ENCODE peak calls at places on chromosomes 2 and 18, in eight cellular contexts. R, Y, H, K, O, L, U and Z are unnamed samples.

GRCh38 chr2:39583781-39584180 is 81.9 kb upstream of the TMEM178A start:
- DNase-seq in R (no peak), Y (no peak), H (no peak), K (no peak), O (no peak), L (no peak), U (no peak), Z (no peak)

GRCh38 chr2:238947920-238948710 is 100.2 kb downstream of the TWIST2 start:
- DNase-seq in R (no peak), Y (peak), H (no peak), K (peak), O (peak), L (no peak), U (no peak), Z (peak)

GRCh38 chr18:46412831-46413371 is 244.1 kb downstream of the LOXHD1 start:
- DNase-seq in R (no peak), Y (no peak), H (no peak), K (no peak), O (no peak), L (no peak), U (no peak), Z (no peak)

GRCh38 chr2:172085460-172086159 is at the start of gene DLX1:
- DNase-seq in R (no peak), Y (no peak), H (no peak), K (peak), O (no peak), L (no peak), U (no peak), Z (no peak)

GRCh38 chr2:149049142-149049541 is 10.6 kb downstream of the LYPD6B start:
- DNase-seq in R (no peak), Y (no peak), H (no peak), K (no peak), O (peak), L (no peak), U (no peak), Z (peak)

GRCh38 chr2:226551522-226552250 is 247.9 kb downstream of the IRS1 start:
- DNase-seq in R (no peak), Y (no peak), H (no peak), K (no peak), O (no peak), L (no peak), U (no peak), Z (no peak)

GRCh38 chr2:199228887-199229819 is 228.6 kb downstream of the SATB2 start:
- DNase-seq in R (no peak), Y (peak), H (no peak), K (peak), O (peak), L (no peak), U (peak), Z (no peak)

GRCh38 chr2:200603972-200604371 is 18.2 kb downstream of the AOX1 start:
- DNase-seq in R (no peak), Y (peak), H (no peak), K (peak), O (no peak), L (no peak), U (no peak), Z (peak)

GRCh38 chr18:50578651-50579050 is 18.8 kb downstream of the MAPK4 start:
- DNase-seq in R (no peak), Y (no peak), H (no peak), K (no peak), O (no peak), L (no peak), U (no peak), Z (no peak)

GRCh38 chr2:207042155-207042554 is 102.8 kb downstream of the CPO start:
- DNase-seq in R (no peak), Y (no peak), H (no peak), K (no peak), O (peak), L (no peak), U (no peak), Z (no peak)

GRCh38 chr2:110877031-110877827 is 144.9 kb downstream of the ACOXL start:
- DNase-seq in R (no peak), Y (no peak), H (no peak), K (no peak), O (no peak), L (no peak), U (no peak), Z (peak)

GRCh38 chr2:148756292-148756975 is 111.9 kb downstream of the EPC2 start:
- DNase-seq in R (no peak), Y (peak), H (no peak), K (peak), O (peak), L (no peak), U (no peak), Z (no peak)

GRCh38 chr2:23806665-23807064 is 120.3 kb downstream of the ATAD2B start:
- DNase-seq in R (no peak), Y (no peak), H (no peak), K (no peak), O (no peak), L (no peak), U (no peak), Z (no peak)

GRCh38 chr2:191152841-191153240 is 2.0 kb upstream of the STAT4 start:
- DNase-seq in R (no peak), Y (no peak), H (peak), K (no peak), O (no peak), L (no peak), U (no peak), Z (no peak)

GRCh38 chr2:26530696-26531095 is 52.8 kb upstream of the OTOF start:
- DNase-seq in R (no peak), Y (no peak), H (no peak), K (peak), O (no peak), L (no peak), U (no peak), Z (no peak)

GRCh38 chr2:209473930-209474419 is 50.1 kb downstream of the MAP2 start:
- DNase-seq in R (no peak), Y (no peak), H (no peak), K (peak), O (peak), L (no peak), U (no peak), Z (no peak)

GRCh38 chr2:173401716-173402326 is 47.1 kb downstream of the CDCA7 start:
- DNase-seq in R (no peak), Y (no peak), H (no peak), K (no peak), O (no peak), L (peak), U (no peak), Z (no peak)

GRCh38 chr2:73069855-73070650 is 1.5 kb downstream of the SFXN5 start:
- DNase-seq in R (no peak), Y (no peak), H (no peak), K (no peak), O (no peak), L (no peak), U (no peak), Z (no peak)

GRCh38 chr2:212274215-212274614 is 264.4 kb downstream of the ERBB4 start:
- DNase-seq in R (no peak), Y (no peak), H (no peak), K (no peak), O (no peak), L (no peak), U (no peak), Z (no peak)

GRCh38 chr2:134773372-134774073 is 54.7 kb upstream of the TMEM163 start:
- DNase-seq in R (no peak), Y (no peak), H (no peak), K (no peak), O (no peak), L (no peak), U (no peak), Z (peak)

GRCh38 chr2:238879621-238880377 is 31.9 kb downstream of the TWIST2 start:
- DNase-seq in R (no peak), Y (no peak), H (no peak), K (no peak), O (no peak), L (no peak), U (no peak), Z (no peak)

GRCh38 chr2:161052214-161052613 is 108.0 kb upstream of the TANK start:
- DNase-seq in R (no peak), Y (no peak), H (no peak), K (no peak), O (no peak), L (no peak), U (no peak), Z (no peak)

GRCh38 chr2:68368657-68369339 is 3.7 kb downstream of the PLEK start:
- DNase-seq in R (no peak), Y (peak), H (no peak), K (no peak), O (peak), L (peak), U (no peak), Z (no peak)

GRCh38 chr2:136207030-136207623 is 89.2 kb upstream of the CXCR4 start:
- DNase-seq in R (no peak), Y (no peak), H (no peak), K (no peak), O (no peak), L (no peak), U (no peak), Z (peak)

GRCh38 chr2:72747344-72747743 is 78.5 kb downstream of the EXOC6B start:
- DNase-seq in R (no peak), Y (no peak), H (no peak), K (no peak), O (no peak), L (no peak), U (no peak), Z (no peak)

GRCh38 chr2:100596465-100596864 is 33.7 kb downstream of the PDCL3 start:
- DNase-seq in R (no peak), Y (no peak), H (no peak), K (no peak), O (no peak), L (no peak), U (no peak), Z (no peak)

GRCh38 chr2:95026471-95027368 is 1.2 kb downstream of the MAL start:
- DNase-seq in R (no peak), Y (no peak), H (no peak), K (no peak), O (no peak), L (no peak), U (no peak), Z (no peak)

GRCh38 chr2:239166201-239166834 is 234.5 kb downstream of the HDAC4 start:
- DNase-seq in R (no peak), Y (no peak), H (no peak), K (no peak), O (no peak), L (no peak), U (no peak), Z (no peak)

GRCh38 chr2:105896765-105897163 is 152.1 kb downstream of the NCK2 start:
- DNase-seq in R (no peak), Y (no peak), H (no peak), K (no peak), O (no peak), L (no peak), U (no peak), Z (no peak)

GRCh38 chr2:241569831-241570281 is 11.3 kb downstream of the BOK start:
- DNase-seq in R (no peak), Y (no peak), H (no peak), K (no peak), O (no peak), L (no peak), U (no peak), Z (no peak)

GRCh38 chr2:12765203-12765602 is 48.5 kb downstream of the TRIB2 start:
- DNase-seq in R (no peak), Y (no peak), H (no peak), K (no peak), O (no peak), L (no peak), U (no peak), Z (no peak)

GRCh38 chr2:20674309-20674965 is 7.5 kb downstream of the GDF7 start:
- DNase-seq in R (no peak), Y (no peak), H (no peak), K (no peak), O (no peak), L (no peak), U (no peak), Z (no peak)

GRCh38 chr2:233798335-233799086 is 20.4 kb downstream of the MROH2A start:
- DNase-seq in R (no peak), Y (no peak), H (no peak), K (no peak), O (no peak), L (no peak), U (no peak), Z (no peak)